ENCODE peak calls at places on chromosomes 16 and 17, in eight cellular contexts. One of them, this sample, is unnamed.
A peak's percentile ranks its signal among the peaks of the same experiment; 100 is the strongest.

GRCh38 chr16:23267647-23268046 is 34.5 kb upstream of the SCNN1B start:
- DNase-seq in thoracic aorta: no peak
- DNase-seq in aorta: no peak
- DNase-seq in COLO829: no peak
- DNase-seq in anterior cingulate cortex: no peak
- DNase-seq in psoas muscle: no peak
- DNase-seq in T-helper 22 cell: no peak
- DNase-seq in stimulated activated CD8-positive, alpha-beta memory T cell treated with anti-CD3 and anti-CD28 coated beads, Interleukin-2, amount 100 ng/mL, for 48 hours: no peak
- DNase-seq in this sample: no peak

GRCh38 chr17:71163121-71163812 is 957.6 kb upstream of the SOX9 start:
- DNase-seq in aorta: no peak
- DNase-seq in T-helper 22 cell: no peak
- DNase-seq in stimulated activated CD8-positive, alpha-beta memory T cell treated with anti-CD3 and anti-CD28 coated beads, Interleukin-2, amount 100 ng/mL, for 48 hours: no peak
- DNase-seq in COLO829: no peak
- DNase-seq in thoracic aorta: no peak
- DNase-seq in psoas muscle: no peak
- DNase-seq in anterior cingulate cortex: no peak
- DNase-seq in this sample: no peak

GRCh38 chr16:84358601-84359295 is 9.6 kb upstream of the ATP2C2 start:
- DNase-seq in aorta: no peak
- DNase-seq in thoracic aorta: no peak
- DNase-seq in COLO829: no peak
- DNase-seq in stimulated activated CD8-positive, alpha-beta memory T cell treated with anti-CD3 and anti-CD28 coated beads, Interleukin-2, amount 100 ng/mL, for 48 hours: no peak
- DNase-seq in psoas muscle: no peak
- DNase-seq in T-helper 22 cell: no peak
- DNase-seq in anterior cingulate cortex: no peak
- DNase-seq in this sample: no peak

GRCh38 chr17:58305626-58306025 is 23.0 kb downstream of the TSPOAP1 start:
- DNase-seq in stimulated activated CD8-positive, alpha-beta memory T cell treated with anti-CD3 and anti-CD28 coated beads, Interleukin-2, amount 100 ng/mL, for 48 hours: no peak
- DNase-seq in aorta: no peak
- DNase-seq in thoracic aorta: no peak
- DNase-seq in psoas muscle: no peak
- DNase-seq in COLO829: no peak
- DNase-seq in T-helper 22 cell: no peak
- DNase-seq in anterior cingulate cortex: no peak
- DNase-seq in this sample: no peak

GRCh38 chr17:50538549-50539410 is 6.2 kb downstream of the EPN3 start:
- DNase-seq in T-helper 22 cell: no peak
- DNase-seq in anterior cingulate cortex: no peak
- DNase-seq in COLO829: no peak
- DNase-seq in thoracic aorta: no peak
- DNase-seq in psoas muscle: no peak
- DNase-seq in aorta: no peak
- DNase-seq in stimulated activated CD8-positive, alpha-beta memory T cell treated with anti-CD3 and anti-CD28 coated beads, Interleukin-2, amount 100 ng/mL, for 48 hours: no peak
- DNase-seq in this sample: no peak

GRCh38 chr17:41734139-41734948 is at the start of gene HAP1:
- DNase-seq in COLO829: no peak
- DNase-seq in anterior cingulate cortex: peak; percentile 31
- DNase-seq in T-helper 22 cell: no peak
- DNase-seq in stimulated activated CD8-positive, alpha-beta memory T cell treated with anti-CD3 and anti-CD28 coated beads, Interleukin-2, amount 100 ng/mL, for 48 hours: no peak
- DNase-seq in thoracic aorta: no peak
- DNase-seq in aorta: no peak
- DNase-seq in psoas muscle: peak; percentile 27
- DNase-seq in this sample: peak; percentile 60

GRCh38 chr16:30004424-30004776 is 6.4 kb downstream of the DOC2A start:
- DNase-seq in stimulated activated CD8-positive, alpha-beta memory T cell treated with anti-CD3 and anti-CD28 coated beads, Interleukin-2, amount 100 ng/mL, for 48 hours: no peak
- DNase-seq in psoas muscle: no peak
- DNase-seq in T-helper 22 cell: no peak
- DNase-seq in aorta: no peak
- DNase-seq in anterior cingulate cortex: no peak
- DNase-seq in thoracic aorta: no peak
- DNase-seq in COLO829: no peak
- DNase-seq in this sample: no peak

GRCh38 chr17:7887038-7887481 is 1.5 kb upstream of the CHD3 start:
- DNase-seq in anterior cingulate cortex: no peak
- DNase-seq in thoracic aorta: no peak
- DNase-seq in psoas muscle: no peak
- DNase-seq in stimulated activated CD8-positive, alpha-beta memory T cell treated with anti-CD3 and anti-CD28 coated beads, Interleukin-2, amount 100 ng/mL, for 48 hours: no peak
- DNase-seq in aorta: no peak
- DNase-seq in COLO829: no peak
- DNase-seq in T-helper 22 cell: no peak
- DNase-seq in this sample: no peak

GRCh38 chr16:81817789-81818304 is 38.8 kb downstream of the PLCG2 start:
- DNase-seq in thoracic aorta: no peak
- DNase-seq in stimulated activated CD8-positive, alpha-beta memory T cell treated with anti-CD3 and anti-CD28 coated beads, Interleukin-2, amount 100 ng/mL, for 48 hours: no peak
- DNase-seq in COLO829: no peak
- DNase-seq in aorta: no peak
- DNase-seq in psoas muscle: no peak
- DNase-seq in T-helper 22 cell: no peak
- DNase-seq in anterior cingulate cortex: no peak
- DNase-seq in this sample: no peak

GRCh38 chr16:10598157-10598556 is 17.8 kb upstream of the EMP2 start:
- DNase-seq in aorta: no peak
- DNase-seq in stimulated activated CD8-positive, alpha-beta memory T cell treated with anti-CD3 and anti-CD28 coated beads, Interleukin-2, amount 100 ng/mL, for 48 hours: no peak
- DNase-seq in COLO829: no peak
- DNase-seq in psoas muscle: no peak
- DNase-seq in thoracic aorta: no peak
- DNase-seq in anterior cingulate cortex: no peak
- DNase-seq in T-helper 22 cell: no peak
- DNase-seq in this sample: no peak

GRCh38 chr17:68694791-68695485 is 93.8 kb upstream of the FAM20A start:
- DNase-seq in anterior cingulate cortex: no peak
- DNase-seq in psoas muscle: no peak
- DNase-seq in aorta: no peak
- DNase-seq in thoracic aorta: no peak
- DNase-seq in stimulated activated CD8-positive, alpha-beta memory T cell treated with anti-CD3 and anti-CD28 coated beads, Interleukin-2, amount 100 ng/mL, for 48 hours: no peak
- DNase-seq in T-helper 22 cell: no peak
- DNase-seq in COLO829: peak; percentile 97
- DNase-seq in this sample: no peak

GRCh38 chr16:85056211-85056748 is 28.7 kb downstream of the KIAA0513 start:
- DNase-seq in T-helper 22 cell: no peak
- DNase-seq in anterior cingulate cortex: no peak
- DNase-seq in aorta: no peak
- DNase-seq in thoracic aorta: no peak
- DNase-seq in COLO829: no peak
- DNase-seq in stimulated activated CD8-positive, alpha-beta memory T cell treated with anti-CD3 and anti-CD28 coated beads, Interleukin-2, amount 100 ng/mL, for 48 hours: no peak
- DNase-seq in psoas muscle: no peak
- DNase-seq in this sample: no peak

GRCh38 chr17:17511971-17512858 is 16.0 kb upstream of the RASD1 start:
- DNase-seq in anterior cingulate cortex: no peak
- DNase-seq in aorta: peak; percentile 50
- DNase-seq in stimulated activated CD8-positive, alpha-beta memory T cell treated with anti-CD3 and anti-CD28 coated beads, Interleukin-2, amount 100 ng/mL, for 48 hours: no peak
- DNase-seq in T-helper 22 cell: no peak
- DNase-seq in psoas muscle: peak; percentile 65
- DNase-seq in thoracic aorta: no peak
- DNase-seq in COLO829: no peak
- DNase-seq in this sample: no peak

GRCh38 chr17:5747964-5748363 is 163.7 kb upstream of the NLRP1 start:
- DNase-seq in T-helper 22 cell: no peak
- DNase-seq in stimulated activated CD8-positive, alpha-beta memory T cell treated with anti-CD3 and anti-CD28 coated beads, Interleukin-2, amount 100 ng/mL, for 48 hours: no peak
- DNase-seq in COLO829: no peak
- DNase-seq in psoas muscle: no peak
- DNase-seq in aorta: no peak
- DNase-seq in anterior cingulate cortex: no peak
- DNase-seq in thoracic aorta: no peak
- DNase-seq in this sample: no peak

GRCh38 chr17:71402661-71403141 is 718.1 kb upstream of the SOX9 start:
- DNase-seq in stimulated activated CD8-positive, alpha-beta memory T cell treated with anti-CD3 and anti-CD28 coated beads, Interleukin-2, amount 100 ng/mL, for 48 hours: no peak
- DNase-seq in aorta: no peak
- DNase-seq in COLO829: no peak
- DNase-seq in anterior cingulate cortex: no peak
- DNase-seq in psoas muscle: no peak
- DNase-seq in thoracic aorta: no peak
- DNase-seq in T-helper 22 cell: no peak
- DNase-seq in this sample: no peak

GRCh38 chr17:21061971-21062526 is 19.2 kb upstream of the USP22 start:
- DNase-seq in T-helper 22 cell: no peak
- DNase-seq in thoracic aorta: no peak
- DNase-seq in psoas muscle: no peak
- DNase-seq in aorta: no peak
- DNase-seq in COLO829: no peak
- DNase-seq in anterior cingulate cortex: no peak
- DNase-seq in stimulated activated CD8-positive, alpha-beta memory T cell treated with anti-CD3 and anti-CD28 coated beads, Interleukin-2, amount 100 ng/mL, for 48 hours: no peak
- DNase-seq in this sample: no peak